ENCODE peak calls at places on chromosomes 12 and 14, in seven cellular contexts. E, L, J, Z, W, Q and G are unnamed samples.

GRCh38 chr12:115440438-115440837 is 756.5 kb upstream of the TBX3 start:
- DNase-seq in E (no peak), L (no peak), J (peak), Z (peak), W (no peak), Q (no peak), G (no peak)

GRCh38 chr12:90064759-90065158 is 356.1 kb upstream of the ATP2B1 start:
- DNase-seq in E (no peak), L (no peak), J (no peak), Z (no peak), W (no peak), Q (no peak), G (no peak)

GRCh38 chr12:54125950-54126695 is 62.7 kb downstream of the SMUG1 start:
- DNase-seq in E (peak), L (no peak), J (no peak), Z (no peak), W (no peak), Q (no peak), G (no peak)

GRCh38 chr12:103455020-103455763 is 40.6 kb downstream of the C12orf42 start:
- DNase-seq in E (no peak), L (no peak), J (no peak), Z (no peak), W (no peak), Q (no peak), G (no peak)

GRCh38 chr12:88108021-88108420 is 33.9 kb downstream of the CEP290 start:
- DNase-seq in E (no peak), L (no peak), J (no peak), Z (no peak), W (no peak), Q (no peak), G (no peak)

GRCh38 chr12:68587448-68587873 is 23.2 kb upstream of the RAP1B start:
- DNase-seq in E (no peak), L (no peak), J (no peak), Z (no peak), W (no peak), Q (peak), G (no peak)

GRCh38 chr12:54195736-54196347 is 7.1 kb upstream of the SMUG1 start:
- DNase-seq in E (peak), L (no peak), J (peak), Z (no peak), W (no peak), Q (no peak), G (no peak)

GRCh38 chr14:64983439-64984310 is 3.0 kb upstream of the FNTB start:
- DNase-seq in E (peak), L (peak), J (peak), Z (peak), W (no peak), Q (no peak), G (no peak)

GRCh38 chr12:25839470-25839869 is 119.0 kb upstream of the RASSF8 start:
- DNase-seq in E (no peak), L (no peak), J (no peak), Z (no peak), W (no peak), Q (no peak), G (no peak)

GRCh38 chr12:6182279-6182898 is 17.8 kb upstream of the CD9 start:
- DNase-seq in E (peak), L (no peak), J (no peak), Z (peak), W (no peak), Q (no peak), G (no peak)

GRCh38 chr14:103118663-103119404 is 4.4 kb upstream of the TNFAIP2 start:
- DNase-seq in E (no peak), L (no peak), J (peak), Z (no peak), W (no peak), Q (no peak), G (no peak)

GRCh38 chr12:100553851-100554404 is 19.6 kb upstream of the GAS2L3 start:
- DNase-seq in E (no peak), L (no peak), J (no peak), Z (peak), W (no peak), Q (no peak), G (no peak)

GRCh38 chr14:103028772-103029171 is 28.6 kb downstream of the CDC42BPB start:
- DNase-seq in E (no peak), L (no peak), J (no peak), Z (no peak), W (no peak), Q (no peak), G (no peak)

GRCh38 chr12:12147111-12147510 is 76.4 kb downstream of the BCL2L14 start:
- DNase-seq in E (no peak), L (no peak), J (no peak), Z (no peak), W (no peak), Q (no peak), G (no peak)

GRCh38 chr12:3456809-3457208 is 34.2 kb upstream of the PRMT8 start:
- DNase-seq in E (peak), L (no peak), J (no peak), Z (peak), W (peak), Q (no peak), G (peak)

GRCh38 chr14:91752956-91753355 is 21.1 kb upstream of the CATSPERB start:
- DNase-seq in E (no peak), L (no peak), J (no peak), Z (no peak), W (no peak), Q (no peak), G (no peak)

GRCh38 chr12:56163533-56164344 is 5.6 kb downstream of the MYL6 start:
- DNase-seq in E (no peak), L (no peak), J (no peak), Z (no peak), W (no peak), Q (no peak), G (no peak)

GRCh38 chr12:13002301-13003097 is 2.4 kb upstream of the HEBP1 start:
- DNase-seq in E (no peak), L (no peak), J (no peak), Z (no peak), W (no peak), Q (no peak), G (no peak)

GRCh38 chr12:53044896-53045571 is 4.8 kb upstream of the TNS2 start:
- DNase-seq in E (no peak), L (no peak), J (peak), Z (no peak), W (no peak), Q (no peak), G (no peak)

GRCh38 chr12:80838024-80838658 is 99.6 kb downstream of the LIN7A start:
- DNase-seq in E (no peak), L (no peak), J (no peak), Z (peak), W (no peak), Q (no peak), G (no peak)

GRCh38 chr14:45558183-45558582 is 305.2 kb upstream of the MIS18BP1 start:
- DNase-seq in E (no peak), L (no peak), J (no peak), Z (no peak), W (no peak), Q (no peak), G (no peak)

GRCh38 chr12:87687362-87687761 is 341.8 kb downstream of the C12orf50 start:
- DNase-seq in E (no peak), L (no peak), J (no peak), Z (no peak), W (no peak), Q (no peak), G (peak)

GRCh38 chr12:109621864-109622485 is 48.4 kb downstream of the MVK start:
- DNase-seq in E (peak), L (no peak), J (no peak), Z (no peak), W (no peak), Q (no peak), G (no peak)

GRCh38 chr14:60964901-60965300 is 16.0 kb downstream of the TRMT5 start:
- DNase-seq in E (no peak), L (no peak), J (no peak), Z (peak), W (no peak), Q (no peak), G (no peak)

GRCh38 chr12:119149270-119149669 is 29.5 kb upstream of the HSPB8 start:
- DNase-seq in E (no peak), L (no peak), J (no peak), Z (no peak), W (no peak), Q (no peak), G (no peak)

GRCh38 chr12:49330032-49330619 is 6.9 kb downstream of the C1QL4 start:
- DNase-seq in E (no peak), L (no peak), J (no peak), Z (no peak), W (no peak), Q (no peak), G (no peak)

GRCh38 chr14:101119830-101120571 is 216.5 kb upstream of the RTL1 start:
- DNase-seq in E (peak), L (no peak), J (no peak), Z (no peak), W (no peak), Q (no peak), G (no peak)

GRCh38 chr12:7555752-7556151 is 52.2 kb upstream of the CD163 start:
- DNase-seq in E (no peak), L (peak), J (peak), Z (no peak), W (no peak), Q (no peak), G (peak)

GRCh38 chr12:39619660-39620433 is at the start of gene ABCD2:
- DNase-seq in E (peak), L (peak), J (peak), Z (peak), W (no peak), Q (peak), G (peak)

GRCh38 chr12:131119936-131120335 is 166.2 kb downstream of the ADGRD1 start:
- DNase-seq in E (no peak), L (no peak), J (no peak), Z (no peak), W (no peak), Q (no peak), G (no peak)

GRCh38 chr12:100897240-100897639 is 102.7 kb downstream of the ANO4 start:
- DNase-seq in E (no peak), L (no peak), J (no peak), Z (no peak), W (no peak), Q (no peak), G (no peak)

GRCh38 chr12:59444932-59445331 is 150.9 kb upstream of the SLC16A7 start:
- DNase-seq in E (no peak), L (no peak), J (no peak), Z (no peak), W (no peak), Q (no peak), G (no peak)

GRCh38 chr14:26765768-26766550 is 168.1 kb upstream of the NOVA1 start:
- DNase-seq in E (no peak), L (no peak), J (no peak), Z (no peak), W (no peak), Q (no peak), G (no peak)

GRCh38 chr12:120678572-120678971 is 8.4 kb upstream of the MLEC start:
- DNase-seq in E (no peak), L (no peak), J (no peak), Z (no peak), W (no peak), Q (no peak), G (no peak)

GRCh38 chr14:49940805-49941421 is 48.0 kb downstream of the ARF6 start:
- DNase-seq in E (no peak), L (no peak), J (no peak), Z (no peak), W (no peak), Q (no peak), G (no peak)

GRCh38 chr12:70364695-70365397 is 1.2 kb upstream of the KCNMB4 start:
- DNase-seq in E (peak), L (no peak), J (no peak), Z (no peak), W (no peak), Q (no peak), G (no peak)

GRCh38 chr14:95784137-95784536 is 70.2 kb upstream of the TCL1A start:
- DNase-seq in E (no peak), L (no peak), J (peak), Z (peak), W (no peak), Q (no peak), G (peak)

GRCh38 chr12:5442251-5443006 is 10.5 kb downstream of the NTF3 start:
- DNase-seq in E (peak), L (peak), J (peak), Z (peak), W (no peak), Q (no peak), G (no peak)

GRCh38 chr14:88604213-88604612 is 41.4 kb downstream of the ZC3H14 start:
- DNase-seq in E (no peak), L (no peak), J (no peak), Z (no peak), W (no peak), Q (no peak), G (no peak)

DNA sequence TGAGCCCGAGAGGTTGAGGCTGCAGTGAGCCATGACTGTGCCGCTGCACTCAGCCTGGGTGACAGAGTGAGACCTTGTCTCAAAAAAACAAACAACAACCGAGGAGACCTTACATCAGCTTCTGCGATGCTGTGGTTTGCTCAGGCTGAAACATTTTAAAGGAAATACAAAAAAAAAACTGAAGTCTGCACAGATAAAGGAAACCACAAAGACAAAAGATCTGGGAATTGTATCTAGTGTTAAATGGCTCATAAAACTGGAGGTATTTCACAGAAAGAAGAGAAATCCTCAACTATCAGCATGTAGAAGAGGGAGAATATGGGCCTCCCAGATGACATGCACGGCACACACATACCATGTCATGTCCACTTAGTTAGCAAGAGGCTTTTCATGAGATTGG is 60.3 kb upstream of the VPS33A start:
- DNase-seq in E (no peak), L (no peak), J (no peak), Z (no peak), W (no peak), Q (no peak), G (no peak)
- TF ChIP-seq YY1 in E (no peak), L (no peak), J (no peak), Z (no peak), W (no peak), Q (no peak), G (no peak)

DNA sequence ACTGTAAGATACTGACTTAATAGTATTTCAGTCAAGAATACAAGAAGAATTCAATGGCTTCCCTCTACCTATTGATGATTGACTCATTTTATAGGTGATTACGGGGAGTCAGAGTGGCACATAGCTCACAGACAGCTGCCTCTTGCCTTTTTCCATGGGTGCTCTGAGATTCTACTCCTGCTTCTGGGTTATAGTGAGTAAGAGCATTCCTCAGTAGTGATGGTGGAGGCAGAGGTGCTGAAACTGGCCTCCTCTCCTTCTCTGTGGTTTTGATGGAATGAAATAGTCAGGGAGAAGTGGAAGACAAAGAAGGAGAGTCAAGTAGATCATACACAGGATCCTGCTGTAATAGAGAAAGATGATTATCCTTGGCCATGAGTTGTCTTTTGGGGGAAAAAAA is 438.2 kb upstream of the FAR2 start:
- DNase-seq in E (no peak), L (no peak), J (no peak), Z (no peak), W (no peak), Q (no peak), G (no peak)
- TF ChIP-seq YY1 in E (no peak), L (no peak), J (no peak), Z (no peak), W (no peak), Q (no peak), G (no peak)

DNA sequence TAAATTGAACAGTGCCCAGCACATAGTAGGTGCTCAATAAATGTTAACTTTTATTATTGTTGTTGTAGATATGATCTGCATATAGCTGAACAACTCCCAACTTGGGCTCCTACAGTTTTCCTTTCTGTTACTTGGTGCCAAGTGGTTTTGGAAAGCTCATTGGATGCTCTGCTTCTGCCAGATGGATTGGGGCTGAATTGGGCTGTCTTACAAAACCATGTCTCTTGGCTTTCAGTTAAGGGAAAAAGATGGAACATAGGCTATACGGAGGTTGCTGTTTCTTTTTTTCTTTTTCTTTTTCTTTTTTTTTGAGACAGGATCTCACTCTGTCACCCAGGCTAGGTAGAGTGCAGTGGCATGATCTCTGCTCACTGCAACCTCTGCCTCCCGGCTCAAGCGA is 140.7 kb upstream of the PWP1 start:
- DNase-seq in E (no peak), L (no peak), J (no peak), Z (no peak), W (no peak), Q (no peak), G (no peak)
- TF ChIP-seq YY1 in E (no peak), L (no peak), J (no peak), Z (no peak), W (no peak), Q (no peak), G (no peak)

GRCh38 chr12:60594035-60594711 is 998.3 kb downstream of the SLC16A7 start:
- DNase-seq in E (no peak), L (no peak), J (no peak), Z (no peak), W (no peak), Q (no peak), G (no peak)
- TF ChIP-seq YY1 in E (no peak), L (no peak), J (no peak), Z (no peak), W (no peak), Q (no peak), G (no peak)

DNA sequence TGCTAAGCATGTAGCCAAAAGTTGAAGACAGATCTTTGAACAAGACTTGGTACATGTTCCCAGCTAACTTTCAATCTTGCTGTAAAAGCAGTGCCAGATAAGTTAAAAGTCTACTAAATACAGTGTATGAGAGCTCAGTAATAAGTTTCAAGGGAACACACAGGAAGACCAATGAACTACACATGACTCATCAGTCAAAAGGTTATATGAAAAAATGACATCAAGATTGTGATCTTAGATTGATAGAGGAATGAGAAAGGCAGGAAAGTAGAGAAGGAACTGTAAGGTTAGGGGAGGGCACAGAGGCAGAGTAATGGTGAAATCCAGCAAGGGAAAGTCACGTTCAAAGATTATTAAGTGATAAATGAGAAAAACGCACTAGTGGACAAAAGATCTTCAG is 249.9 kb upstream of the FLRT2 start:
- DNase-seq in E (no peak), L (no peak), J (no peak), Z (no peak), W (no peak), Q (no peak), G (no peak)
- TF ChIP-seq YY1 in E (no peak), L (no peak), J (no peak), Z (no peak), W (no peak), Q (no peak), G (no peak)

DNA sequence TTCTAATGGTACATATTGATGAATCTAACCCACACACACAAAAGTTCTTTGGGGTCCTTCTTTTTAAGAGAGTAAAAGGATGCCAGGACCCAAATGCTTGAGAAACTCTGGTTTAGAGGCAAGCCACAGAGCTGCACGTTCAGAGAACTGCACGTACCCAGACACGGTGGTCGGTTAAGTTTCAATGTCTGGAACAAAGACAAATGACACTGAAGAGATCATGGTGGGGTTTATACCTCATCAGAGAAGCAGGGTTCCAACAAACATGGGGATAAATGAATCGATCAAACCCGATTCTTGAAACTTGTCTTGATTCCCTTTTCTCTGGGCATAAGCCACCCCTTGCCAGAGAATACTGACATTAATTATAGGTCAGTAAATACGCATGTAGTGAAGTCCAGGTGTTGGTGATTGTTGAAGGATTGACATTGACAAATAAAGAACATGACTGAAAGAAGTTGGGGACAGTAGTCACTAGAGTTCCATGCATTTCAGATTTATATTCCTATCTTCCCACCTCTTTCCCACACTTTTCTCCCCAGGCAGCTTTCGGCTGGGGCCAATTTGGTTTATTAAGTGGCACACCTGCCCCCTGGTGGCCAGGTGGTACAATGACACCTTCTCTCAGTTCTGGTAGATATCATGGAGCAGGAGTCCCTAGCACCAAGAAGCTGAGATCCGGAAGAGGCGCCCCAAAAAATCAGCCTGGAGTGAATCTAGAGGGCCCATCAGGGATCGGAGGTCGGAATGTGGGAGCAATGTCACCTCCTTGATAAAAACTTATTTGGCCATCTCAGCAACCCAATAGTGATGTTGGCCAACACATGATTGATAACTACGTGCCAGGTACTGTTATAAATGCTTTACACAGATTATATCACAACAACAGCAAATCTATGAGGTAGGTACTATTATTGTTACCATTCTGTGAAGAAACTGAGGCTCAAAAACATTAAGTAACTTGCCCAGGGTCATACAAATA is 17.8 kb upstream of the HDAC7 start:
- DNase-seq in E (peak), L (peak), J (peak), Z (peak), W (no peak), Q (peak), G (no peak)
- TF ChIP-seq YY1 in E (no peak), L (no peak), J (no peak), Z (no peak), W (no peak), Q (peak), G (no peak)